ENCODE peak calls at places on chromosomes 12 and 14, in nine cellular contexts. S, D, X, E, R, A, T, J and O are unnamed samples.

GRCh38 chr14:58572092-58572853 is 65.5 kb upstream of the DACT1 start:
- DNase-seq in S (peak; percentile 76), D (no peak), X (no peak), E (no peak), R (no peak), A (no peak), T (no peak), J (peak; percentile 10), O (no peak)

GRCh38 chr14:43896044-43896443 is 611.0 kb downstream of the FSCB start:
- DNase-seq in S (no peak), D (no peak), X (no peak), E (no peak), R (no peak), A (no peak), T (no peak), J (no peak), O (no peak)

GRCh38 chr14:98953544-98954346 is 318.3 kb downstream of the BCL11B start:
- DNase-seq in S (no peak), D (no peak), X (peak; percentile 100), E (peak; percentile 94), R (no peak), A (no peak), T (no peak), J (peak; percentile 91), O (no peak)

GRCh38 chr12:113702796-113703195 is 231.1 kb upstream of the LHX5 start:
- DNase-seq in S (no peak), D (no peak), X (no peak), E (no peak), R (no peak), A (no peak), T (no peak), J (no peak), O (no peak)

GRCh38 chr12:49842519-49843352 is at the start of gene BCDIN3D:
- DNase-seq in S (peak; percentile 95), D (peak; percentile 96), X (peak; percentile 94), E (peak; percentile 95), R (peak; percentile 99), A (peak; percentile 92), T (peak; percentile 66), J (peak; percentile 97), O (peak; percentile 96)

GRCh38 chr12:949337-950099 is at the start of gene RAD52:
- DNase-seq in S (peak; percentile 99), D (peak; percentile 99), X (peak; percentile 98), E (peak; percentile 99), R (peak; percentile 100), A (peak; percentile 90), T (peak; percentile 73), J (peak; percentile 98), O (peak; percentile 99)

GRCh38 chr14:68295316-68295816 is 475.8 kb downstream of the RAD51B start:
- DNase-seq in S (no peak), D (no peak), X (no peak), E (peak; percentile 78), R (peak; percentile 75), A (no peak), T (no peak), J (no peak), O (no peak)

GRCh38 chr12:109763201-109763841 is 49.7 kb downstream of the FAM222A start:
- DNase-seq in S (peak; percentile 37), D (no peak), X (peak; percentile 36), E (peak; percentile 58), R (no peak), A (no peak), T (no peak), J (peak; percentile 84), O (peak; percentile 45)

GRCh38 chr12:129971721-129972120 is 67.9 kb upstream of the TMEM132D start:
- DNase-seq in S (no peak), D (no peak), X (no peak), E (no peak), R (no peak), A (no peak), T (no peak), J (no peak), O (no peak)

GRCh38 chr14:62462996-62463395 is 582.3 kb downstream of the KCNH5 start:
- DNase-seq in S (no peak), D (no peak), X (peak; percentile 9), E (no peak), R (no peak), A (no peak), T (no peak), J (peak; percentile 39), O (no peak)

GRCh38 chr12:103833095-103833777 is 7.8 kb downstream of the NT5DC3 start:
- DNase-seq in S (no peak), D (no peak), X (no peak), E (no peak), R (no peak), A (no peak), T (no peak), J (no peak), O (no peak)

GRCh38 chr12:31588976-31589375 is 2.0 kb downstream of the DENND5B start:
- DNase-seq in S (no peak), D (no peak), X (peak; percentile 24), E (no peak), R (no peak), A (no peak), T (no peak), J (no peak), O (no peak)

GRCh38 chr14:97109234-97109633 is 312.1 kb downstream of the VRK1 start:
- DNase-seq in S (no peak), D (no peak), X (no peak), E (no peak), R (no peak), A (no peak), T (no peak), J (no peak), O (no peak)

GRCh38 chr12:43586646-43587245 is 34.7 kb upstream of the ADAMTS20 start:
- DNase-seq in S (no peak), D (no peak), X (peak; percentile 73), E (no peak), R (no peak), A (no peak), T (no peak), J (peak; percentile 86), O (no peak)

GRCh38 chr14:78598046-78598652 is 428.0 kb downstream of the NRXN3 start:
- DNase-seq in S (peak; percentile 57), D (no peak), X (peak; percentile 52), E (peak; percentile 68), R (no peak), A (peak; percentile 64), T (no peak), J (peak; percentile 16), O (peak; percentile 43)
- TF ChIP-seq CTCF in S (peak; percentile 78), D (peak; percentile 88), X (peak; percentile 91), E (peak; percentile 77), R (peak; percentile 63), A (peak; percentile 89), T (peak; percentile 60), J (peak; percentile 96), O (peak; percentile 87)

GRCh38 chr14:51776102-51776894 is 84.1 kb upstream of the GNG2 start:
- DNase-seq in S (peak; percentile 66), D (no peak), X (peak; percentile 66), E (peak; percentile 73), R (no peak), A (peak; percentile 71), T (no peak), J (peak; percentile 55), O (no peak)
- TF ChIP-seq CTCF in S (peak; percentile 56), D (peak; percentile 72), X (peak; percentile 51), E (peak; percentile 80), R (peak; percentile 34), A (peak; percentile 31), T (peak; percentile 58), J (peak; percentile 49), O (peak; percentile 42)

DNA sequence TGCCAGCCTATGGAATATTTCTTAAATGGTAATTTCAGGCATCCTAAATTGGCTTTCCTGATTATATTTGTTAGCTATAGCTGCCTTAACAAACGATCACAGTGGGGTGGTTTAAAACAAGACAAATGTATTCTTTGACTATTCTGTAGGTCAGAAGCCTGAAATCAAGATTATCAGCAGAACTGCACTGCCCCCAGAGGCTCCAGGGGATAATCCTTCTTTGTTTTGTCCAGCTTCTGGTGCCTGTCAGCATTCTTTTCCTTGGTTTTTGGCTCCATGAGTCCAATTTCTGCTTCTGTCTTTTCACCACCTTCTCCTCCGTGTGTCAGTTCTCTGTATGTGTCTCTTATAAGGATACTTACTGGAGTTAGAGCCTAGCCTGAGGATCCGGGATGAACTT is 1282.2 kb upstream of the USP15 start:
- DNase-seq in S (no peak), D (no peak), X (peak; percentile 16), E (no peak), R (no peak), A (no peak), T (no peak), J (peak; percentile 7), O (no peak)
- TF ChIP-seq CTCF in S (no peak), D (no peak), X (peak; percentile 18), E (no peak), R (no peak), A (no peak), T (no peak), J (peak; percentile 31), O (no peak)

GRCh38 chr12:67068204-67068731 is 200.9 kb upstream of the CAND1 start:
- DNase-seq in S (peak; percentile 30), D (no peak), X (peak; percentile 16), E (no peak), R (no peak), A (peak; percentile 3), T (no peak), J (peak; percentile 29), O (no peak)

GRCh38 chr12:67068773-67069450 is 200.2 kb upstream of the CAND1 start:
- DNase-seq in S (peak; percentile 50), D (no peak), X (peak; percentile 69), E (peak; percentile 58), R (peak; percentile 76), A (peak; percentile 40), T (no peak), J (peak; percentile 83), O (peak; percentile 49)

GRCh38 chr12:67070307-67070600 is 198.9 kb upstream of the CAND1 start:
- DNase-seq in S (no peak), D (no peak), X (no peak), E (no peak), R (no peak), A (no peak), T (no peak), J (peak; percentile 74), O (no peak)

GRCh38 chr12:67070604-67071003 is 198.6 kb upstream of the CAND1 start:
- DNase-seq in S (no peak), D (no peak), X (no peak), E (peak; percentile 57), R (no peak), A (no peak), T (no peak), J (no peak), O (no peak)

DNA sequence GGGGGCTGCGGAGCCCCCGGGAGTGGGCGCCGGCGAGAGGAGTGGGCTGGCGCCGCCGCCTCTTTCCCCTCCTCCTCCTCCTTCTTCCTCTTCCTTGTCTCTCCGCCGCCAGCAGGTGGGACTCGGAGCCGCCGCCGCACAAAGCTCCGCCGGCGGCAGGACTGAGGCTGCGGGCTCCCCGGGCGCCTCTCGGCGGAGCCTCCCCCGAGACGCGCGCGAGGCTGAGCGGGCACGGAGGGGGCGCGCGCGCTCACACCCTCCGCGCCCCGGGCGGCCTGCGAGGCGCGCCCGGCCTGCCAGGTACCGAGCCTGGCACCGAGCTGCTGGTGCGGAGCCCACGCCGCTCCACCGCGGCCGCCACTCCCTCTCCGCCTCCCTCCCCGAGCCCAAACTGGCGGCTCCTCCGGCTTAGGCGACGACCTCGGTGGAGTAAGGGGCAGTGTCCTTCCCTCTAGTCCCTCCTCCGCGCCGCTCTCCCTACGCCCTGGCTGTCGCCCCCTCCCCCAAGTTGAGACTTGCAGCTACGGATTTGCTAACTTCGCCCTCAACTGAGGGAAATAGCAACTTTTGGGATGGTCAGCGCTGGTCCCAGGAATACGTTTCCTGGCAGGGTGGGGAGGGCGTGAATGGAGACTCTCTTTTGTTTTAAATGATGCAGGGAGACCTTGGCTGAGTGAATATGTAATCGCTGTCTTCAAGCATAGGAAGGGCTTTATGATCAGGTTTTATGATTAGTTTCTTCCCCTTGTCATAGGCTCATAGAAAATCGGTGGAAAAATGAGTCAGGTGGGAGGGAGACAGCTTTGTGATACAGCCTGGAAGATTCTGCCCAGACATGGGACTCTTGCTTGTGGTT is 199.5 kb upstream of the CAND1 start:
- DNase-seq in S (peak; percentile 35), D (no peak), X (peak; percentile 52), E (peak; percentile 60), R (peak; percentile 79), A (peak; percentile 22), T (no peak), J (peak; percentile 47), O (peak; percentile 62)
- TF ChIP-seq CTCF in S (no peak), D (no peak), X (peak; percentile 6), E (no peak), R (no peak), A (no peak), T (no peak), J (no peak), O (no peak)